ENCODE peak calls at places on chromosomes 2 and 18, in six cellular contexts. E is A549, W is K562, A is transverse colon, Q is H1, U is sigmoid colon. K is an unnamed sample.

GRCh38 chr2:113965644-113966043 is 75.8 kb downstream of the ACTR3 start:
- DNase-seq in E (no peak), W (peak), A (no peak), Q (no peak), U (no peak), K (no peak)

GRCh38 chr2:68391869-68392268 is 26.8 kb downstream of the PLEK start:
- DNase-seq in E (no peak), W (no peak), A (no peak), Q (no peak), U (no peak), K (no peak)

GRCh38 chr2:200056105-200056504 is 100.7 kb downstream of the MAIP1 start:
- DNase-seq in E (no peak), W (no peak), A (no peak), Q (no peak), U (no peak), K (no peak)

GRCh38 chr2:223819891-223820290 is 17.5 kb downstream of the AP1S3 start:
- DNase-seq in E (no peak), W (no peak), A (no peak), Q (no peak), U (no peak), K (no peak)

GRCh38 chr18:10526211-10526949 is 553 bp downstream of the NAPG start:
- DNase-seq in E (peak), W (peak), A (peak), Q (no peak), U (peak), K (peak)

GRCh38 chr2:86703704-86704370 is 16.3 kb upstream of the RMND5A start:
- DNase-seq in E (no peak), W (no peak), A (peak), Q (no peak), U (no peak), K (peak)

GRCh38 chr2:167761465-167762136 is 485.8 kb downstream of the STK39 start:
- DNase-seq in E (no peak), W (no peak), A (no peak), Q (no peak), U (no peak), K (no peak)

GRCh38 chr2:69961496-69961895 is at the start of gene ASPRV1:
- DNase-seq in E (no peak), W (no peak), A (no peak), Q (no peak), U (no peak), K (no peak)

GRCh38 chr2:216665717-216666116 is 29.6 kb downstream of the IGFBP5 start:
- DNase-seq in E (no peak), W (no peak), A (no peak), Q (peak), U (no peak), K (peak)

GRCh38 chr18:28607991-28608390 is 431.1 kb upstream of the CDH2 start:
- DNase-seq in E (no peak), W (no peak), A (no peak), Q (no peak), U (no peak), K (no peak)

GRCh38 chr18:31587538-31587937 is 4.1 kb upstream of the TTR start:
- DNase-seq in E (no peak), W (no peak), A (no peak), Q (no peak), U (no peak), K (no peak)

GRCh38 chr2:105815401-105815800 is 70.7 kb downstream of the NCK2 start:
- DNase-seq in E (no peak), W (no peak), A (no peak), Q (no peak), U (no peak), K (no peak)

GRCh38 chr18:58669731-58670379 is 1.4 kb upstream of the MALT1 start:
- DNase-seq in E (peak), W (no peak), A (no peak), Q (no peak), U (no peak), K (no peak)

GRCh38 chr2:234241656-234242445 is 191.3 kb downstream of the SPP2 start:
- DNase-seq in E (peak), W (no peak), A (no peak), Q (no peak), U (no peak), K (no peak)

GRCh38 chr18:60875957-60876507 is 457.2 kb upstream of the CDH20 start:
- DNase-seq in E (no peak), W (no peak), A (no peak), Q (no peak), U (no peak), K (no peak)

GRCh38 chr18:39589496-39589895 is 2023.9 kb upstream of the CELF4 start:
- DNase-seq in E (no peak), W (no peak), A (no peak), Q (no peak), U (no peak), K (no peak)

GRCh38 chr2:235498556-235499305 is 4.9 kb downstream of the AGAP1 start:
- DNase-seq in E (no peak), W (no peak), A (no peak), Q (no peak), U (no peak), K (no peak)

GRCh38 chr18:80106482-80107051 is 2.5 kb upstream of the ADNP2 start:
- DNase-seq in E (no peak), W (no peak), A (no peak), Q (no peak), U (no peak), K (no peak)

GRCh38 chr2:215633360-215633759 is 197.5 kb upstream of the FN1 start:
- DNase-seq in E (no peak), W (no peak), A (no peak), Q (no peak), U (no peak), K (no peak)

GRCh38 chr2:10814571-10815331 is 2.2 kb upstream of the PDIA6 start:
- DNase-seq in E (no peak), W (no peak), A (no peak), Q (no peak), U (peak), K (no peak)

DNA sequence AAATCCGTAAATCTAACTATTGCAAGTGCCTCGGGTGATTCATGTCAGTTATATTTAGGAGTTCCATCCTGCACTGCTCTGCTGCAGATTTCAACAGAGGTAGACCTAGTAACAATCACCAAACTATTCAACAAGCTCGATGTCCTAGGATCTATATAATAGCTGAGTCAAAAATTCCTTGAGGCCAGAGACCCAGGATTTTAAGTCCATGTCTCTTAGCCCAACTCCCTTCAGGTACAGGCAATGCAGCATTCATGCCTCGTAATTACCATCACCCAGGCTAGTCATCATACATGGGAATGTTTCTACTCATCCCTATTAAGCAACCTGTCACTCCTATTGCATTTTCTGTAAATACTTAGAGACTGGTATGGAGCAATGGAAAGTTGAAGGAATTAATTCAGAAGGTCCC is 729 bp downstream of the TM4SF20 start:
- DNase-seq in E (peak), W (no peak), A (no peak), Q (no peak), U (no peak), K (no peak)
- TF ChIP-seq POLR2A in E (no peak), W (no peak), A (no peak), Q (no peak), U (no peak), K (no peak)

DNA sequence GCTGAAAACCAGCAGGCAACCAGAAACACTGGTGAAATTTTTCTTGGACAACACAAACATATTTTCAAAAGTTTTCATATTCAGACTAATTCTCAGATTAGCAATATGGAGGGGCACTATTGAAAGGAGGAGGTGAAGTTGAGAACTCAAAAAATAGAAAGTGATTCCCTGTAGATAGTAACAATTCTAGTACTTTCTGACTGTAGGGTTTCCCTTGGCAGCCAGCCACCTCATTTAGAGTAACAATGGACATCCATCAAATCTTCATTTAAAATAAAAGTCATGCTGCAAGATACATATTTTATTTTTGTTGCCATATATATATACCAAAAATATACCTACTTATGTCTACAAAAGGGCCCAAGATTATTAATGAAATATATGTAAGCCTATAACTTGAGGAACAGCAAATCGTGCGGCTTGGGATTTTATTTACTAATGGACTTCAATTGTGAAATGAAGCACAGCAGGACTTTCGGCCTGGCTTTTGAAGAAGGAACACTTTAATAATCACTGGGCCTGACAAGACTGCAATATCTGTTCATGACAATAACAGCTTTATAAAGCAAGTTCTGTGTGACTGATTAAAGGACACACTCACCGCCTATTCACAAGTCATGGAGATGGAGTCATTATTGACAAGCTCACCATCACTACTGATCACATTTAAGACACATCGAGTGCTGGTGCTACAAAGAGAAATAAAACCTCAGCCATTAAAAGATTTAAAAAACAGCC is 6.8 kb upstream of the NR4A2 start:
- DNase-seq in E (no peak), W (no peak), A (peak), Q (no peak), U (no peak), K (peak)
- TF ChIP-seq EP300 in E (no peak), W (no peak), A (no peak), Q (no peak), U (no peak), K (no peak)

GRCh38 chr18:77065221-77065981 is 67.2 kb downstream of the MBP start:
- DNase-seq in E (peak), W (no peak), A (no peak), Q (no peak), U (no peak), K (peak)
- TF ChIP-seq POLR2A in E (no peak), W (no peak), A (no peak), Q (no peak), U (no peak), K (no peak)

DNA sequence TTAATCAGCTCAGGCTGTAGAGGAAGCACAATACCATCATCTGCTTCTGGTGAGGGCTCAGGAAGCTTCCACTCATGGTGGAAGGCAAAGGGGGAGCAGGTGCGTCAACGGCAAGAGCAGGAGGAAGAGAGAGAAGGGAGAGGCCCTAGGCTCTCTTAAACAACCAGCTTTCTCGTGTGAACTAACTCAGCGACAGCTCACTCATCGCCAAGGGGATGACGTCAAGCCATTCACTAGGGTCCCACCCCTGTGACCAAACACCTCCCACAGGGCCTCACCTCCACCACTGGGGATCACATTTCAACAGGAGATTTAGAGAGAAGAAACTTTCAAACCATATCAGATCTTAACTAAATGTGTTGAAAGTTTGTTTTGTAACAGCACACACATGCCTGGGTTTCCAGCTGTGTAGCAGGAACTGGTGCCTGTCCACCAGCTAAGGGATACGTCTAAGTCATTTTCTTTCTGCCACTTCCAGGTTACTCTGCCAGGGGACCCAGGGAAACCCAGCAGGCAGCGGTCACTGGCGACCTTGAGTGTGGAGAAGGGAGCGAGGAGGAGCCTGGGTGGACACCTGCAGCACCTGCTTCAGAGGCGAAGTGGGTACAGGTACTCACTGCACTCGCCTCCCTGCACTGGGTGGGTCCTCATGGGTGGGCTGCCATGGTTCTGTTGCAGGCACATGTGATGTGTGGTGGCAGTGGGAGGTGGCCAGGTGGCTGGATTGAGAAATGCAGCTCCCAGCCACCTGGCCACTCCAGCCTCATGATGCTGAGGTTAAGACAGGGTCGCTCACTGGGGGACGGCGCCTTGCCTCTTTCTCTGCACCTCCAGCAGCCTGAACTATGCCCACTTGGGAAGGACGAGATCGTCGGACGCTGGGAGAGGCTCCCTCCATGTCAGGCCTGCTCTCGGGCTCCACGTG is 8.4 kb upstream of the GPC1 start:
- DNase-seq in E (no peak), W (peak), A (no peak), Q (no peak), U (peak), K (peak)
- TF ChIP-seq EP300 in E (no peak), W (no peak), A (no peak), Q (no peak), U (no peak), K (no peak)

DNA sequence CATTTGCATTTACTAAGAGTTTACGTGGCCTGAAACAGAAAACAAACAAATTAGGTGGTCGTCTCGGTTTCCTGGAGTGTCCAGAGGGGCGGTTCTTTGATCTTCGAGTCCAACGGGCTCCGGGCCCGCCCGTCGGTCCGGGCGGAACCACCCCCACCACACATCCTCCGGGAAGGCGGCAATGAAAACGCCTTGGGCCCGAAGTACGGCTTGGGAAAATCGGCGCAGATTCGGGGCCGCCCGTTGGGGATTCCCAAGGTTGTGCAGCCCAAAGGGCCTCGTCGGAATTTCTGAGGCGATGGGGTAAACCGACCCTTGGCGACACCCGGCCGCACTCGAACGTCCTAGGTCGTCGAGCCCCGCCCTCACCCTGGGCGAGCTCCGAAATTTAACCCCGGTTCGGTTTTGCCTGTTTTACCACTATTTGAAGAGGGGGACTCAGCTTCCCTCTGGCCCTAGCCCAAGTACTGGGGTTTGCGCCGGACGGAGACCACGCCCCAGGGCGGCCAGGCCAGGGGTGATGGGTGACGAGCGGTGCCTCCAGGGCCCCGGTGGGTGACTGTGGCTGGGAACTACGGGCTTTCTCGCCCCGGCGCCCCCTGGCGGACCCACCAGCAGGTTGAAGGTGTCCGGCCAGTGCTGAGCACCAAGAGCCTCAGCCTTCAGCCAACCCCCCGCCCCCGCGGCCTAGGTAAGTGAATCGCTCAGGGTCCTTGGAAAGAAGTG is 1.9 kb upstream of the CFAP53 start:
- DNase-seq in E (peak), W (no peak), A (peak), Q (peak), U (peak), K (peak)
- TF ChIP-seq POLR2A in E (no peak), W (no peak), A (peak), Q (no peak), U (no peak), K (no peak)

GRCh38 chr2:6352247-6352646 is 513.5 kb downstream of the CMPK2 start:
- DNase-seq in E (no peak), W (no peak), A (no peak), Q (no peak), U (no peak), K (no peak)

GRCh38 chr2:6356127-6356761 is 509.5 kb downstream of the CMPK2 start:
- DNase-seq in E (no peak), W (no peak), A (no peak), Q (no peak), U (no peak), K (no peak)

GRCh38 chr2:6354546-6354945 is 511.2 kb downstream of the CMPK2 start:
- DNase-seq in E (no peak), W (no peak), A (no peak), Q (no peak), U (no peak), K (no peak)

GRCh38 chr2:6352906-6353515 is 512.7 kb downstream of the CMPK2 start:
- DNase-seq in E (no peak), W (no peak), A (peak), Q (peak), U (no peak), K (peak)

DNA sequence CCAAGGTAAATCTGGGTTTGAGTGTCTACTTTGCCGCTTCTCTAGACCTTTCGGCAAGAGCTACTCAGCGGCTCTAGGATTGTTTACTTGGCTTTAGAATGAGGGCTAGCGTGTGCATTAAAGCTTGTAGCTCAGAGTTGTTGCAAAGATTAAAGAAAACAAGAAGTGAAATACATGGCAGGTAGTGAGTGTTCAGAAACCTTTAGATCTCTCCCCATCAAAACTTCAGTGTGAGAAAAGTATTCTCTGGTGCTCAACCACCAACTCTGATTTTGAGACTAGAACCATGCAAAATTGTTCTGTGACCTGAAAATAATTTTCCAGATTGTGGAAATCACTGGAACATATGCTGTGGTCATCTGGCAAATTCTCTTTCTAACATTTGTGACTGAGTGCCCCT is 512.0 kb downstream of the CMPK2 start:
- DNase-seq in E (no peak), W (no peak), A (no peak), Q (no peak), U (no peak), K (no peak)
- TF ChIP-seq EP300 in E (no peak), W (no peak), A (no peak), Q (no peak), U (no peak), K (no peak)

DNA sequence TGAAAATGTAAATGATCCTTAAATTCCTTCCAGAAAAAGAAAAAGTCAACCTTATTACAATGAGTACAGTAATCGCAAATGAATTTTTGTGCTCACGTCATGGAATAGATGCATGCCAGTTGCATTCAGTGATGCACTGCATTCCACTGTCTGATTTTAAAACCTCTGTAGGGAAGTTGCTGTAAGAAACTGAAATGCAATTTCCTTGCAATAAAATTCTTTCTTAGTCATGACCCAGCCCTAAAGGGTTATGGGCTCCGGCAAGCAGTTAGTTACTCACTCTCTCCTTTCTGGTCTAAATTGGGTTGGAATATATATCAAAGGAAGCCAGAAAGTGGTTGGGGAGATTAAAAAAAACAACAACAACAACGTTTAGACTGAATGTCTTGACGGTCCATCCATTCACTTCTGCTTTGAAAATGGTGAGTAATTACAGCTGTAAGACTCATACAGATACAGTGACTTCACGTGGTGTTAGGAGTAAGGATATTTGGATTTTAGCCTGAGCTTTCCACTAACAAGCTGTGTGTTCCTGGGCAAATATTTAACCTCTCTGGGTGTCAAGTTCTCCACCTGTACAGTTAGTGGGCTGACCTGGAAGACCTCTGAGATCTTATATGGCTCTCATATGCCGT is 8.6 kb upstream of the RND3 start:
- DNase-seq in E (no peak), W (no peak), A (no peak), Q (no peak), U (no peak), K (no peak)
- TF ChIP-seq POLR2A in E (no peak), W (no peak), A (no peak), Q (no peak), U (no peak), K (no peak)

DNA sequence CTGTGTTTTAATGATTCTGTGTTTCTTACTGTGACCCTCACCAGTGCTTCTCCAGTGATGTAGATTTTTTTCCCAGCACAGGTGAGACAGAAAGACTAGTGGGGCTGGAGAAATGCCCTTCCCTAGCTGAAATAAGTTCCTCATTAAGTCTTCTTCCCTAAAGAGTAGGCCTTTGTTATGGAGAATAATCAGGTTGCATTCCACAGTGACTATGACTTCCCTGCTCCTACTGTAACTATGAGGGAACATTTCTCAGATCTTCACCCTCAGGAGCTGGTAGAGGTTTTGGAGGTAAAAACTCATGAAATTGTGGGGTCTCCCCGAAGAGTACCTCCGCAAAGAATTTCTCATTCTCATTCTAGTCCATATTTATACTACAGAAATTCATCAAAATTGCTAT is 286.2 kb downstream of the GRB14 start:
- DNase-seq in E (no peak), W (no peak), A (no peak), Q (no peak), U (no peak), K (no peak)
- TF ChIP-seq EP300 in E (no peak), W (no peak), A (no peak), Q (no peak), U (no peak), K (no peak)

GRCh38 chr2:64914735-64915509 is 74.3 kb upstream of the SLC1A4 start:
- DNase-seq in E (no peak), W (no peak), A (no peak), Q (no peak), U (peak), K (no peak)
- TF ChIP-seq POLR2A in E (no peak), W (no peak), A (no peak), Q (no peak), U (no peak), K (no peak)

K was measured in stomach.